ENCODE peak calls at places on chromosomes 1 and 21, in eight cellular contexts. One of them, this sample, is unnamed.
A peak's percentile ranks its signal among the peaks of the same experiment; 100 is the strongest.

GRCh38 chr1:245085508-245086095 is 69.2 kb upstream of the KIF26B start:
- DNase-seq in heart right ventricle: no peak
- DNase-seq in dorsolateral prefrontal cortex: no peak
- DNase-seq in omental fat pad: no peak
- DNase-seq in K562: no peak
- DNase-seq in right lobe of liver: no peak
- DNase-seq in transverse colon: no peak
- DNase-seq in lower leg skin: no peak
- DNase-seq in this sample: no peak

GRCh38 chr1:33327587-33328325 is 6.9 kb upstream of the A3GALT2 start:
- DNase-seq in transverse colon: peak; percentile 35
- DNase-seq in right lobe of liver: peak; percentile 75
- DNase-seq in dorsolateral prefrontal cortex: peak; percentile 57
- DNase-seq in K562: no peak
- DNase-seq in omental fat pad: no peak
- DNase-seq in heart right ventricle: peak; percentile 59
- DNase-seq in lower leg skin: peak; percentile 58
- DNase-seq in this sample: no peak

GRCh38 chr1:85135456-85135798 is 65.4 kb downstream of the SYDE2 start:
- DNase-seq in dorsolateral prefrontal cortex: no peak
- DNase-seq in heart right ventricle: no peak
- DNase-seq in right lobe of liver: no peak
- DNase-seq in K562: no peak
- DNase-seq in transverse colon: no peak
- DNase-seq in lower leg skin: no peak
- DNase-seq in omental fat pad: no peak
- DNase-seq in this sample: no peak

GRCh38 chr1:216778763-216779162 is 55.5 kb upstream of the ESRRG start:
- DNase-seq in transverse colon: no peak
- DNase-seq in omental fat pad: no peak
- DNase-seq in lower leg skin: no peak
- DNase-seq in K562: no peak
- DNase-seq in right lobe of liver: no peak
- DNase-seq in dorsolateral prefrontal cortex: no peak
- DNase-seq in heart right ventricle: no peak
- DNase-seq in this sample: no peak

GRCh38 chr1:227883641-227884301 is 64.0 kb downstream of the WNT9A start:
- DNase-seq in dorsolateral prefrontal cortex: no peak
- DNase-seq in lower leg skin: peak; percentile 10
- DNase-seq in transverse colon: no peak
- DNase-seq in K562: no peak
- DNase-seq in omental fat pad: no peak
- DNase-seq in right lobe of liver: peak; percentile 39
- DNase-seq in heart right ventricle: peak; percentile 2
- DNase-seq in this sample: no peak

GRCh38 chr21:20404915-20405314 is 593.3 kb upstream of the NCAM2 start:
- DNase-seq in right lobe of liver: no peak
- DNase-seq in transverse colon: no peak
- DNase-seq in K562: no peak
- DNase-seq in dorsolateral prefrontal cortex: no peak
- DNase-seq in heart right ventricle: no peak
- DNase-seq in lower leg skin: no peak
- DNase-seq in omental fat pad: no peak
- DNase-seq in this sample: no peak

GRCh38 chr21:32193066-32193465 is 85.8 kb downstream of the MIS18A start:
- DNase-seq in K562: no peak
- DNase-seq in heart right ventricle: no peak
- DNase-seq in omental fat pad: no peak
- DNase-seq in lower leg skin: no peak
- DNase-seq in right lobe of liver: no peak
- DNase-seq in dorsolateral prefrontal cortex: no peak
- DNase-seq in transverse colon: no peak
- DNase-seq in this sample: no peak

GRCh38 chr1:27322569-27323116 is 680 bp downstream of the TMEM222 start:
- DNase-seq in lower leg skin: no peak
- DNase-seq in transverse colon: no peak
- DNase-seq in right lobe of liver: no peak
- DNase-seq in K562: peak; percentile 37
- DNase-seq in heart right ventricle: no peak
- DNase-seq in dorsolateral prefrontal cortex: no peak
- DNase-seq in omental fat pad: no peak
- DNase-seq in this sample: no peak

GRCh38 chr1:36446261-36446660 is 4.0 kb downstream of the OSCP1 start:
- DNase-seq in omental fat pad: no peak
- DNase-seq in transverse colon: no peak
- DNase-seq in heart right ventricle: no peak
- DNase-seq in K562: peak; percentile 57
- DNase-seq in right lobe of liver: no peak
- DNase-seq in dorsolateral prefrontal cortex: no peak
- DNase-seq in lower leg skin: no peak
- DNase-seq in this sample: no peak

GRCh38 chr1:3407021-3407420 is 47.4 kb upstream of the ARHGEF16 start:
- DNase-seq in right lobe of liver: no peak
- DNase-seq in K562: no peak
- DNase-seq in heart right ventricle: no peak
- DNase-seq in omental fat pad: no peak
- DNase-seq in dorsolateral prefrontal cortex: no peak
- DNase-seq in lower leg skin: no peak
- DNase-seq in transverse colon: no peak
- DNase-seq in this sample: no peak

GRCh38 chr1:155218854-155219591 is 10.5 kb downstream of the MTX1 start:
- DNase-seq in K562: peak; percentile 64
- DNase-seq in lower leg skin: peak; percentile 67
- DNase-seq in transverse colon: peak; percentile 51
- DNase-seq in right lobe of liver: no peak
- DNase-seq in heart right ventricle: peak; percentile 65
- DNase-seq in omental fat pad: peak; percentile 63
- DNase-seq in dorsolateral prefrontal cortex: peak; percentile 85
- DNase-seq in this sample: no peak

GRCh38 chr21:32020551-32020950 is 147.7 kb downstream of the HUNK start:
- DNase-seq in transverse colon: no peak
- DNase-seq in omental fat pad: no peak
- DNase-seq in lower leg skin: no peak
- DNase-seq in right lobe of liver: no peak
- DNase-seq in K562: no peak
- DNase-seq in dorsolateral prefrontal cortex: no peak
- DNase-seq in heart right ventricle: no peak
- DNase-seq in this sample: no peak

GRCh38 chr21:36535618-36536241 is 55.8 kb upstream of the CLDN14 start:
- DNase-seq in dorsolateral prefrontal cortex: no peak
- DNase-seq in transverse colon: no peak
- DNase-seq in lower leg skin: no peak
- DNase-seq in K562: no peak
- DNase-seq in right lobe of liver: no peak
- DNase-seq in heart right ventricle: no peak
- DNase-seq in omental fat pad: no peak
- DNase-seq in this sample: no peak

GRCh38 chr1:11448375-11449085 is 30.4 kb upstream of the DISP3 start:
- DNase-seq in K562: peak; percentile 39
- DNase-seq in heart right ventricle: no peak
- DNase-seq in lower leg skin: no peak
- DNase-seq in transverse colon: no peak
- DNase-seq in right lobe of liver: no peak
- DNase-seq in omental fat pad: no peak
- DNase-seq in dorsolateral prefrontal cortex: no peak
- DNase-seq in this sample: no peak

GRCh38 chr1:61247881-61248752 is 165.8 kb downstream of the NFIA start:
- DNase-seq in heart right ventricle: no peak
- DNase-seq in dorsolateral prefrontal cortex: no peak
- DNase-seq in omental fat pad: no peak
- DNase-seq in K562: no peak
- DNase-seq in right lobe of liver: no peak
- DNase-seq in transverse colon: no peak
- DNase-seq in lower leg skin: no peak
- DNase-seq in this sample: no peak

GRCh38 chr1:84603223-84603622 is 29.0 kb upstream of the CTBS start:
- DNase-seq in K562: no peak
- DNase-seq in lower leg skin: no peak
- DNase-seq in transverse colon: no peak
- DNase-seq in omental fat pad: no peak
- DNase-seq in dorsolateral prefrontal cortex: no peak
- DNase-seq in right lobe of liver: no peak
- DNase-seq in heart right ventricle: no peak
- DNase-seq in this sample: no peak

GRCh38 chr21:45359451-45360217 is 45.3 kb upstream of the COL18A1 start:
- DNase-seq in transverse colon: no peak
- DNase-seq in lower leg skin: no peak
- DNase-seq in omental fat pad: no peak
- DNase-seq in dorsolateral prefrontal cortex: no peak
- DNase-seq in K562: peak; percentile 47
- DNase-seq in heart right ventricle: no peak
- DNase-seq in right lobe of liver: no peak
- DNase-seq in this sample: no peak

DNA sequence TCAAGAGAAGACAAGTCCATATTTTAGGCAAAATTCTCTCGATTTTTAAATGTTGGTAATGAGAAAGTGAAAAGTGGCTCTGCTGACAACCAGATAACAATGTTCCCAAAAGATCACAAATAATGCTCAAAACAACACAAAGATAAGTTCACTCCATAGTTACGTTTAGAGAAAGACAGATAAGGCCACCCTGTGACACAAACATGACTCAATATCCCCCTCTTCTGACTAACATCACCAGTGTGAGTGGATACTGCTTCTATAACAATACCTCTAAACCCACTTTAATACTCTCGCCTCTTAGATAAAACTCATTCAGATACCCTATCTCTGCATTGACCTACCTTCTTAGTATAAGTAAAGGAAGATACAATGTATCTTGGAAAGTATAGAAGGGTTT is 51.2 kb upstream of the RGS7 start:
- DNase-seq in omental fat pad: no peak
- DNase-seq in K562: no peak
- DNase-seq in dorsolateral prefrontal cortex: no peak
- DNase-seq in heart right ventricle: no peak
- DNase-seq in right lobe of liver: no peak
- DNase-seq in lower leg skin: no peak
- DNase-seq in transverse colon: no peak
- DNase-seq in this sample: no peak
- TF ChIP-seq CTCF in omental fat pad: no peak
- TF ChIP-seq CTCF in K562: peak; percentile 58
- TF ChIP-seq CTCF in dorsolateral prefrontal cortex: peak; percentile 11
- TF ChIP-seq CTCF in heart right ventricle: no peak
- TF ChIP-seq CTCF in right lobe of liver: no peak
- TF ChIP-seq CTCF in lower leg skin: no peak
- TF ChIP-seq CTCF in transverse colon: no peak
- TF ChIP-seq CTCF in this sample: no peak

DNA sequence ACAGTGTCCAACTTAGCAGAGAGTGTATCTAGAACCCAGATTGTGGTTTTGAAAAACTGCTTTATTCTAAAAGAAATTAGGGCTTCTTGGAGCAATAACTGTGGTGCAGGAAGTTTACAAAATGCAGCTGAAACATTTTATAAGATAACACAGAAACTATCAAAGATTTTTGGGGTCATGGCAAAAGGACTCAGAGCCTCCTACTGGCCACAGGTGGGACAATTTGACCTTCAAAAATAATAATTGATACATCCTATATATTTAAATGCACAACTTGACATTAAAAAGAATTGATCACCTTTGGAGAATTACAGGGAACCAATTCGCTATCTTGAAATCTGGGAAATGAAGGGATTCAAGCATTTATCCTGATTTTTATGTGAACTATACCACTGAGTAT is 235.2 kb downstream of the RPS6KC1 start:
- DNase-seq in right lobe of liver: no peak
- DNase-seq in K562: no peak
- DNase-seq in dorsolateral prefrontal cortex: no peak
- DNase-seq in heart right ventricle: no peak
- DNase-seq in omental fat pad: no peak
- DNase-seq in lower leg skin: no peak
- DNase-seq in transverse colon: no peak
- DNase-seq in this sample: no peak
- TF ChIP-seq CTCF in right lobe of liver: no peak
- TF ChIP-seq CTCF in K562: peak; percentile 41
- TF ChIP-seq CTCF in dorsolateral prefrontal cortex: no peak
- TF ChIP-seq CTCF in heart right ventricle: no peak
- TF ChIP-seq CTCF in omental fat pad: no peak
- TF ChIP-seq CTCF in lower leg skin: no peak
- TF ChIP-seq CTCF in transverse colon: no peak
- TF ChIP-seq CTCF in this sample: no peak

GRCh38 chr1:46487818-46488218 is 1.8 kb upstream of the DMBX1 start:
- DNase-seq in lower leg skin: no peak
- DNase-seq in right lobe of liver: no peak
- DNase-seq in K562: peak; percentile 64
- DNase-seq in omental fat pad: no peak
- DNase-seq in transverse colon: no peak
- DNase-seq in dorsolateral prefrontal cortex: no peak
- DNase-seq in heart right ventricle: no peak
- DNase-seq in this sample: no peak
- TF ChIP-seq CTCF in lower leg skin: no peak
- TF ChIP-seq CTCF in right lobe of liver: no peak
- TF ChIP-seq CTCF in K562: peak; percentile 80
- TF ChIP-seq CTCF in omental fat pad: no peak
- TF ChIP-seq CTCF in transverse colon: no peak
- TF ChIP-seq CTCF in dorsolateral prefrontal cortex: no peak
- TF ChIP-seq CTCF in heart right ventricle: peak; percentile 19
- TF ChIP-seq CTCF in this sample: no peak

GRCh38 chr1:21869620-21870121 is 57.6 kb downstream of the LDLRAD2 start:
- DNase-seq in K562: no peak
- DNase-seq in omental fat pad: peak; percentile 66
- DNase-seq in lower leg skin: peak; percentile 51
- DNase-seq in dorsolateral prefrontal cortex: peak; percentile 81
- DNase-seq in heart right ventricle: peak; percentile 82
- DNase-seq in transverse colon: peak; percentile 80
- DNase-seq in right lobe of liver: peak; percentile 63
- DNase-seq in this sample: no peak

GRCh38 chr1:21868482-21868881 is 56.4 kb downstream of the LDLRAD2 start:
- DNase-seq in lower leg skin: no peak
- DNase-seq in omental fat pad: no peak
- DNase-seq in dorsolateral prefrontal cortex: no peak
- DNase-seq in right lobe of liver: no peak
- DNase-seq in transverse colon: no peak
- DNase-seq in heart right ventricle: no peak
- DNase-seq in K562: no peak
- DNase-seq in this sample: no peak

GRCh38 chr1:21870611-21871010 is 58.5 kb downstream of the LDLRAD2 start:
- DNase-seq in transverse colon: no peak
- DNase-seq in lower leg skin: no peak
- DNase-seq in omental fat pad: no peak
- DNase-seq in K562: no peak
- DNase-seq in heart right ventricle: no peak
- DNase-seq in dorsolateral prefrontal cortex: no peak
- DNase-seq in right lobe of liver: no peak
- DNase-seq in this sample: no peak

GRCh38 chr1:21866629-21867009 is 54.6 kb downstream of the LDLRAD2 start:
- DNase-seq in heart right ventricle: no peak
- DNase-seq in omental fat pad: no peak
- DNase-seq in K562: no peak
- DNase-seq in lower leg skin: no peak
- DNase-seq in transverse colon: no peak
- DNase-seq in right lobe of liver: no peak
- DNase-seq in dorsolateral prefrontal cortex: no peak
- DNase-seq in this sample: no peak

DNA sequence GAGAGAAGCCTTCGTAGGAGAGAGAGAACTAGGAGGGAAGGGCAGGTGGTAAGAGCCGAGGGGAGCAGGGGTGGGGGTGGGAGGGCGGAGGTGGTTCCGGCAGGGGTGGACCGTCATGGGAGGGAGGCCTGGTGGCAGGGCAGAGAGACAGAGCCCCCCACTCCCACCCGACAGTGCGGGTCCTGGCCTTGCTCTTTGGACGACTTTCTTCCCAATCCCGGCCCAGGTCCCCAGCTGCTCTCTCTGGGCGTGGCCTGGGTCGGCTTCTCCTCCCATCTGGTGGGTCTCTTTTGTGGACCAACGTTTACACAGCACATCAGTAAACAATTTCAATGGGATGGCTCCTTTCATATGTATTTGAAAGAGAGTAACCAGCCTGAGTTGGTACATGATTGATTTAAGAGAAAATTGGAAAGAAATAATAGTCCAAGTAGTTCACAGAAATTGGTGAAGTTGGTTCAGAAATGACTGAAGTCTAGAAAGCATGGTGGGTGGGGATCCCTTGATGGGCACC is 56.9 kb downstream of the LDLRAD2 start:
- DNase-seq in omental fat pad: no peak
- DNase-seq in lower leg skin: no peak
- DNase-seq in transverse colon: no peak
- DNase-seq in dorsolateral prefrontal cortex: no peak
- DNase-seq in K562: no peak
- DNase-seq in right lobe of liver: no peak
- DNase-seq in heart right ventricle: no peak
- DNase-seq in this sample: no peak
- TF ChIP-seq CTCF in omental fat pad: no peak
- TF ChIP-seq CTCF in lower leg skin: no peak
- TF ChIP-seq CTCF in transverse colon: no peak
- TF ChIP-seq CTCF in dorsolateral prefrontal cortex: no peak
- TF ChIP-seq CTCF in K562: no peak
- TF ChIP-seq CTCF in right lobe of liver: no peak
- TF ChIP-seq CTCF in heart right ventricle: no peak
- TF ChIP-seq CTCF in this sample: no peak